ENCODE peak calls at places on chromosomes 6 and 20, in six cellular contexts. J, V, B, G, E and U are unnamed samples.
A peak's percentile ranks its signal among the peaks of the same experiment; 100 is the strongest.

GRCh38 chr20:53660078-53660909 is 66.7 kb upstream of the ZNF217 start:
- DNase-seq in G (peak; percentile 45), J (peak; percentile 69), B (no peak), V (no peak), E (peak; percentile 34), U (no peak)

GRCh38 chr6:159555082-159555481 is 138.0 kb downstream of the SOD2 start:
- DNase-seq in G (no peak), B (no peak), J (no peak), E (no peak), V (no peak), U (no peak)

GRCh38 chr6:137487947-137488735 is 6.1 kb downstream of the OLIG3 start:
- DNase-seq in V (no peak), G (no peak), J (peak; percentile 52), B (no peak), E (no peak), U (no peak)

GRCh38 chr6:132751828-132752227 is 5.9 kb downstream of the VNN2 start:
- DNase-seq in B (no peak), V (no peak), J (no peak), E (no peak), G (no peak), U (no peak)

GRCh38 chr20:51412991-51413471 is 129.5 kb downstream of the NFATC2 start:
- DNase-seq in J (no peak), B (no peak), G (no peak), V (peak; percentile 19), E (peak; percentile 51), U (no peak)

GRCh38 chr6:106586815-106587214 is 42.5 kb downstream of the RTN4IP1 start:
- DNase-seq in G (no peak), J (no peak), B (no peak), V (no peak), E (no peak), U (no peak)

GRCh38 chr20:36950432-36951197 is 893 bp downstream of the SAMHD1 start:
- DNase-seq in J (peak; percentile 53), E (no peak), B (no peak), V (peak; percentile 82), G (peak; percentile 32), U (no peak)

GRCh38 chr6:16228709-16229665 is 9.4 kb upstream of the GMPR start:
- DNase-seq in E (no peak), G (no peak), B (no peak), J (no peak), V (no peak), U (no peak)

GRCh38 chr6:34140075-34140474 is 5.8 kb downstream of the GRM4 start:
- DNase-seq in B (no peak), V (no peak), G (no peak), J (no peak), E (no peak), U (no peak)

GRCh38 chr20:34072778-34073177 is 39.3 kb downstream of the EIF2S2 start:
- DNase-seq in B (no peak), G (no peak), E (no peak), V (no peak), J (no peak), U (no peak)

GRCh38 chr20:22248052-22248667 is 336.2 kb downstream of the FOXA2 start:
- DNase-seq in E (no peak), J (peak; percentile 5), V (no peak), G (peak; percentile 9), B (no peak), U (no peak)

GRCh38 chr6:29797120-29797519 is 30.5 kb upstream of the HLA-G start:
- DNase-seq in G (peak; percentile 18), V (peak; percentile 43), B (no peak), E (peak; percentile 12), J (peak; percentile 10), U (no peak)

GRCh38 chr20:24096256-24096655 is 107.7 kb upstream of the GGTLC1 start:
- DNase-seq in V (no peak), G (no peak), E (no peak), J (no peak), B (no peak), U (no peak)

GRCh38 chr20:652611-653109 is 340 bp downstream of the SRXN1 start:
- DNase-seq in V (peak; percentile 63), G (peak; percentile 61), J (peak; percentile 43), E (no peak), B (no peak), U (no peak)

GRCh38 chr6:12354499-12354898 is 64.3 kb downstream of the EDN1 start:
- DNase-seq in E (peak; percentile 82), V (peak; percentile 30), B (no peak), J (no peak), G (peak; percentile 90), U (no peak)

GRCh38 chr20:16007978-16008377 is 565.3 kb downstream of the KIF16B start:
- DNase-seq in J (no peak), B (no peak), G (no peak), E (no peak), V (peak; percentile 7), U (no peak)

GRCh38 chr6:42896178-42896719 is 16.8 kb downstream of the RPL7L1 start:
- DNase-seq in J (no peak), E (no peak), V (no peak), B (no peak), G (no peak), U (no peak)

GRCh38 chr20:15643713-15644112 is 929.5 kb downstream of the KIF16B start:
- DNase-seq in E (no peak), B (no peak), G (peak; percentile 20), J (no peak), V (peak; percentile 13), U (no peak)

GRCh38 chr6:31769684-31770371 is 7.3 kb downstream of the VWA7 start:
- DNase-seq in B (no peak), E (peak; percentile 50), V (peak; percentile 63), J (peak; percentile 91), G (peak; percentile 64), U (no peak)

GRCh38 chr6:43716099-43716498 is 28.5 kb upstream of the MRPS18A start:
- DNase-seq in J (no peak), G (peak; percentile 65), B (no peak), V (no peak), E (no peak), U (no peak)

GRCh38 chr6:20700375-20700774 is 166.1 kb downstream of the CDKAL1 start:
- DNase-seq in V (no peak), E (no peak), B (no peak), J (no peak), G (no peak), U (no peak)

GRCh38 chr6:141359953-141360352 is 772.8 kb upstream of the GJE1 start:
- DNase-seq in J (no peak), G (peak; percentile 83), E (peak; percentile 12), V (no peak), B (no peak), U (no peak)